ENCODE peak calls at places on chromosomes 13 and 19, in ten cellular contexts. M is GM04504; B is HTR-8/SVneo; H is ovary; T is glutamatergic neuron; A is T-helper 1 cell; P is H9; Y is H1; O is GM10248; D is activated naive CD4-positive, alpha-beta T cell treated with anti-CD3 and anti-CD28 coated beads for 36 hours. Q is an unnamed sample.
A peak's percentile ranks its signal among the peaks of the same experiment; 100 is the strongest.

GRCh38 chr19:51651216-51651846 is 4.7 kb upstream of the SIGLEC14 start:
- DNase-seq in Y (no peak), D (no peak), P (no peak), A (peak; percentile 0), O (peak; percentile 62), T (no peak), M (no peak), B (no peak), H (no peak), Q (no peak)

GRCh38 chr13:110509478-110509926 is 52.0 kb downstream of the RAB20 start:
- DNase-seq in P (no peak), T (no peak), H (no peak), M (no peak), O (no peak), B (no peak), Y (no peak), D (no peak), A (no peak), Q (no peak)

GRCh38 chr13:76638882-76639281 is 247.3 kb downstream of the KCTD12 start:
- DNase-seq in D (no peak), H (no peak), Y (no peak), P (no peak), T (no peak), B (no peak), O (no peak), A (no peak), M (no peak), Q (no peak)

GRCh38 chr19:31071157-31071855 is 277.9 kb downstream of the TSHZ3 start:
- DNase-seq in M (no peak), P (no peak), A (no peak), H (no peak), B (no peak), D (no peak), Y (no peak), O (no peak), T (no peak), Q (no peak)

GRCh38 chr19:38559428-38560401 is 58.0 kb downstream of the MAP4K1 start:
- DNase-seq in H (no peak), M (no peak), A (peak; percentile 90), D (peak; percentile 41), P (no peak), T (no peak), Y (no peak), O (peak; percentile 67), B (no peak), Q (no peak)

GRCh38 chr13:37386276-37386675 is 212.3 kb downstream of the POSTN start:
- DNase-seq in T (no peak), H (no peak), P (no peak), D (no peak), M (peak; percentile 36), Y (no peak), B (no peak), A (no peak), O (no peak), Q (no peak)

GRCh38 chr13:45068036-45069001 is 52.0 kb upstream of the GTF2F2 start:
- DNase-seq in A (no peak), M (no peak), H (no peak), D (no peak), P (no peak), B (no peak), Y (no peak), T (no peak), O (no peak), Q (no peak)

GRCh38 chr13:91813255-91813654 is 414.8 kb downstream of the GPC5 start:
- DNase-seq in O (no peak), B (no peak), H (no peak), T (no peak), A (no peak), M (no peak), Y (no peak), P (no peak), D (no peak), Q (no peak)

GRCh38 chr13:98890186-98890585 is 87.7 kb downstream of the DOCK9 start:
- DNase-seq in O (no peak), H (no peak), M (peak; percentile 90), Y (no peak), T (no peak), B (no peak), D (peak; percentile 68), P (no peak), A (peak; percentile 35), Q (no peak)

GRCh38 chr19:13425151-13425550 is 81.1 kb downstream of the CACNA1A start:
- DNase-seq in Y (no peak), O (no peak), D (no peak), B (no peak), H (no peak), A (no peak), P (no peak), T (no peak), M (no peak), Q (no peak)

GRCh38 chr19:50269653-50270052 is 59.5 kb downstream of the KCNC3 start:
- DNase-seq in P (no peak), H (no peak), T (no peak), M (no peak), Y (no peak), D (no peak), A (no peak), B (no peak), O (no peak), Q (no peak)

GRCh38 chr13:43522788-43523187 is 264.0 kb downstream of the ENOX1 start:
- DNase-seq in T (no peak), A (no peak), H (no peak), D (no peak), M (peak; percentile 42), O (no peak), Y (no peak), B (no peak), P (no peak), Q (no peak)

GRCh38 chr13:45527699-45528462 is 63.1 kb downstream of the COG3 start:
- DNase-seq in O (no peak), A (no peak), P (no peak), M (no peak), H (no peak), Y (no peak), D (no peak), B (no peak), T (no peak), Q (no peak)

GRCh38 chr19:4357095-4357797 is 13.9 kb downstream of the MPND start:
- DNase-seq in M (no peak), O (no peak), B (no peak), H (no peak), T (no peak), Y (no peak), D (no peak), A (no peak), P (no peak), Q (no peak)

GRCh38 chr13:32117696-32118095 is 86.1 kb downstream of the FRY start:
- DNase-seq in P (no peak), A (no peak), H (no peak), Y (no peak), D (no peak), T (no peak), B (no peak), M (no peak), O (no peak), Q (no peak)

GRCh38 chr19:31002852-31003251 is 346.4 kb downstream of the TSHZ3 start:
- DNase-seq in B (no peak), D (no peak), M (no peak), P (no peak), T (no peak), O (no peak), Y (no peak), H (no peak), A (no peak), Q (peak; percentile 24)

GRCh38 chr13:114311908-114312307 is 2.4 kb upstream of the CHAMP1 start:
- DNase-seq in O (no peak), Y (no peak), A (no peak), T (no peak), M (no peak), D (no peak), B (no peak), P (no peak), H (no peak), Q (no peak)

GRCh38 chr19:31270897-31271568 is 78.2 kb downstream of the TSHZ3 start:
- DNase-seq in O (no peak), D (no peak), B (no peak), T (no peak), Y (no peak), M (no peak), H (peak; percentile 53), P (no peak), A (no peak), Q (no peak)

GRCh38 chr19:748274-748598 is 2.7 kb upstream of the MISP start:
- DNase-seq in D (no peak), O (no peak), P (no peak), A (no peak), T (no peak), B (no peak), H (no peak), Y (no peak), M (no peak), Q (no peak)

GRCh38 chr13:50580684-50581305 is 262.7 kb downstream of the DLEU7 start:
- DNase-seq in Y (no peak), B (no peak), D (no peak), M (no peak), H (no peak), P (no peak), O (no peak), A (no peak), T (no peak), Q (no peak)

GRCh38 chr13:77500094-77500493 is 35.4 kb upstream of the SCEL start:
- DNase-seq in T (no peak), M (no peak), D (no peak), H (no peak), A (no peak), P (no peak), B (no peak), Y (no peak), O (no peak), Q (no peak)

GRCh38 chr13:33271759-33272158 is 13.8 kb downstream of the STARD13 start:
- DNase-seq in P (no peak), B (no peak), T (no peak), M (no peak), D (no peak), A (no peak), Y (no peak), H (no peak), O (no peak), Q (no peak)

GRCh38 chr13:110338441-110339101 is 31.5 kb downstream of the COL4A2 start:
- DNase-seq in Y (no peak), A (no peak), D (no peak), T (no peak), O (no peak), P (no peak), B (no peak), M (no peak), H (peak; percentile 62), Q (no peak)

GRCh38 chr13:102960959-102961358 is 105.3 kb downstream of the SLC10A2 start:
- DNase-seq in D (no peak), B (no peak), A (no peak), M (no peak), H (no peak), Y (no peak), T (no peak), P (no peak), O (no peak), Q (no peak)

GRCh38 chr19:38543807-38544568 is 73.8 kb downstream of the MAP4K1 start:
- DNase-seq in Y (no peak), M (peak; percentile 32), B (peak; percentile 84), T (no peak), O (peak; percentile 75), P (peak; percentile 82), H (peak; percentile 67), D (peak; percentile 53), A (peak; percentile 83), Q (peak; percentile 24)

GRCh38 chr19:7348587-7349230 is at the start of gene ARHGEF18:
- DNase-seq in M (no peak), D (peak; percentile 75), H (peak; percentile 10), Y (no peak), O (peak; percentile 65), P (no peak), T (no peak), B (no peak), A (peak; percentile 83), Q (no peak)

GRCh38 chr13:41150058-41150457 is 17.5 kb upstream of the KBTBD6 start:
- DNase-seq in H (no peak), P (no peak), A (no peak), T (no peak), M (no peak), O (no peak), D (no peak), B (no peak), Y (no peak), Q (no peak)

GRCh38 chr13:113150545-113151365 is 7.7 kb upstream of the PROZ start:
- DNase-seq in T (no peak), H (no peak), O (no peak), B (no peak), P (peak; percentile 21), Y (peak; percentile 44), M (no peak), A (no peak), D (no peak), Q (no peak)

Q was measured in WERI-Rb-1.